ENCODE peak calls at places on chromosomes 11 and 22, in ten cellular contexts. I is HCT116; P is GM13977; N is NCI-H2029 treated with DMSO at 0.1 percent for 48 hours; F is stimulated activated naive CD4-positive, alpha-beta T cell; E is tibial artery; T is nephron progenitor cell; S is adrenal gland; J is activated CD8-positive, alpha-beta memory T cell treated with anti-CD3 and anti-CD28 coated beads for 1 hour; Z is naive thymus-derived CD8-positive, alpha-beta T cell. D is an unnamed sample.

GRCh38 chr22:17910561-17911311 is 113.6 kb downstream of the MICAL3 start:
- DNase-seq in S (peak), F (no peak), J (no peak), T (peak), E (peak), N (no peak), P (no peak), I (no peak), Z (no peak), D (no peak)

GRCh38 chr11:112320668-112321067 is 60.0 kb upstream of the PLET1 start:
- DNase-seq in F (no peak), Z (no peak), J (no peak), S (peak), I (no peak), E (peak), T (no peak), N (peak), P (no peak), D (no peak)

GRCh38 chr22:35191412-35191811 is 65.9 kb upstream of the HMGXB4 start:
- DNase-seq in P (no peak), N (no peak), Z (no peak), T (no peak), S (no peak), E (no peak), I (peak), J (no peak), F (no peak), D (peak)

GRCh38 chr11:109978895-109979294 is 114.3 kb upstream of the ZC3H12C start:
- DNase-seq in N (no peak), I (no peak), F (no peak), P (no peak), S (no peak), J (no peak), Z (no peak), T (no peak), E (no peak), D (no peak)

GRCh38 chr11:44286268-44286880 is 23.6 kb downstream of the ALX4 start:
- DNase-seq in P (peak), E (no peak), F (peak), T (peak), Z (no peak), J (peak), I (peak), S (peak), N (peak), D (no peak)

GRCh38 chr11:84901986-84902385 is 725.2 kb downstream of the DLG2 start:
- DNase-seq in E (no peak), J (no peak), T (no peak), P (no peak), I (no peak), F (no peak), Z (no peak), N (no peak), S (no peak), D (no peak)

GRCh38 chr11:130832571-130833432 is 83.5 kb downstream of the SNX19 start:
- DNase-seq in F (no peak), E (no peak), I (no peak), Z (no peak), S (no peak), P (no peak), N (no peak), T (no peak), J (no peak), D (no peak)

GRCh38 chr11:33778682-33779081 is 4.4 kb upstream of the FBXO3 start:
- DNase-seq in I (no peak), S (no peak), F (no peak), J (no peak), P (no peak), Z (no peak), N (no peak), E (no peak), T (no peak), D (no peak)

D was measured in mesenteric fat pad.